ENCODE peak calls at places on chromosomes 6 and 20, in seven cellular contexts. One of them, this sample, is unnamed.

GRCh38 chr20:48822879-48823385 is 4.9 kb downstream of the PREX1 start:
- DNase-seq in T-helper 2 cell: peak; percentile 57
- DNase-seq in left ventricle myocardium superior: no peak
- DNase-seq in NCI-H1930: no peak
- DNase-seq in stimulated activated CD8-positive, alpha-beta memory T cell treated with anti-CD3 and anti-CD28 coated beads, Interleukin-7, amount 100 ng/mL, for 4 hours: no peak
- DNase-seq in GOT3: no peak
- DNase-seq in neuronal stem cell: no peak
- DNase-seq in this sample: no peak

GRCh38 chr6:33967966-33968724 is 164.3 kb upstream of the MLN start:
- DNase-seq in T-helper 2 cell: no peak
- DNase-seq in left ventricle myocardium superior: no peak
- DNase-seq in NCI-H1930: peak; percentile 15
- DNase-seq in stimulated activated CD8-positive, alpha-beta memory T cell treated with anti-CD3 and anti-CD28 coated beads, Interleukin-7, amount 100 ng/mL, for 4 hours: no peak
- DNase-seq in GOT3: no peak
- DNase-seq in neuronal stem cell: no peak
- DNase-seq in this sample: no peak

GRCh38 chr20:32971703-32972161 is 32.5 kb downstream of the SUN5 start:
- DNase-seq in T-helper 2 cell: no peak
- DNase-seq in left ventricle myocardium superior: no peak
- DNase-seq in NCI-H1930: no peak
- DNase-seq in stimulated activated CD8-positive, alpha-beta memory T cell treated with anti-CD3 and anti-CD28 coated beads, Interleukin-7, amount 100 ng/mL, for 4 hours: no peak
- DNase-seq in GOT3: no peak
- DNase-seq in neuronal stem cell: no peak
- DNase-seq in this sample: no peak

GRCh38 chr6:90537723-90538407 is 49.0 kb downstream of the MAP3K7 start:
- DNase-seq in T-helper 2 cell: no peak
- DNase-seq in left ventricle myocardium superior: no peak
- DNase-seq in NCI-H1930: no peak
- DNase-seq in stimulated activated CD8-positive, alpha-beta memory T cell treated with anti-CD3 and anti-CD28 coated beads, Interleukin-7, amount 100 ng/mL, for 4 hours: no peak
- DNase-seq in GOT3: no peak
- DNase-seq in neuronal stem cell: no peak
- DNase-seq in this sample: no peak

GRCh38 chr20:51446656-51447055 is 95.9 kb downstream of the NFATC2 start:
- DNase-seq in T-helper 2 cell: no peak
- DNase-seq in left ventricle myocardium superior: no peak
- DNase-seq in NCI-H1930: no peak
- DNase-seq in stimulated activated CD8-positive, alpha-beta memory T cell treated with anti-CD3 and anti-CD28 coated beads, Interleukin-7, amount 100 ng/mL, for 4 hours: no peak
- DNase-seq in GOT3: no peak
- DNase-seq in neuronal stem cell: no peak
- DNase-seq in this sample: no peak

GRCh38 chr20:17345321-17345720 is 118.5 kb downstream of the PCSK2 start:
- DNase-seq in T-helper 2 cell: no peak
- DNase-seq in left ventricle myocardium superior: no peak
- DNase-seq in NCI-H1930: no peak
- DNase-seq in stimulated activated CD8-positive, alpha-beta memory T cell treated with anti-CD3 and anti-CD28 coated beads, Interleukin-7, amount 100 ng/mL, for 4 hours: no peak
- DNase-seq in GOT3: no peak
- DNase-seq in neuronal stem cell: no peak
- DNase-seq in this sample: no peak

GRCh38 chr20:56702931-56703840 is 74.1 kb downstream of the TFAP2C start:
- DNase-seq in T-helper 2 cell: no peak
- DNase-seq in left ventricle myocardium superior: no peak
- DNase-seq in NCI-H1930: no peak
- DNase-seq in stimulated activated CD8-positive, alpha-beta memory T cell treated with anti-CD3 and anti-CD28 coated beads, Interleukin-7, amount 100 ng/mL, for 4 hours: no peak
- DNase-seq in GOT3: no peak
- DNase-seq in neuronal stem cell: no peak
- DNase-seq in this sample: no peak

GRCh38 chr6:133761706-133762105 is 127.2 kb upstream of the TCF21 start:
- DNase-seq in T-helper 2 cell: no peak
- DNase-seq in left ventricle myocardium superior: no peak
- DNase-seq in NCI-H1930: no peak
- DNase-seq in stimulated activated CD8-positive, alpha-beta memory T cell treated with anti-CD3 and anti-CD28 coated beads, Interleukin-7, amount 100 ng/mL, for 4 hours: no peak
- DNase-seq in GOT3: no peak
- DNase-seq in neuronal stem cell: no peak
- DNase-seq in this sample: no peak

GRCh38 chr6:80132942-80133517 is 26.6 kb downstream of the BCKDHB start:
- DNase-seq in T-helper 2 cell: no peak
- DNase-seq in left ventricle myocardium superior: peak; percentile 51
- DNase-seq in NCI-H1930: peak; percentile 2
- DNase-seq in stimulated activated CD8-positive, alpha-beta memory T cell treated with anti-CD3 and anti-CD28 coated beads, Interleukin-7, amount 100 ng/mL, for 4 hours: no peak
- DNase-seq in GOT3: no peak
- DNase-seq in neuronal stem cell: peak; percentile 9
- DNase-seq in this sample: no peak